ENCODE peak calls at places on chromosomes 11 and 22, in six cellular contexts. One of them, this sample, is unnamed.

GRCh38 chr11:67311051-67311555 is 7.8 kb downstream of the SSH3 start:
- DNase-seq in mesenchymal stem cell: no peak
- DNase-seq in IMR-90: no peak
- DNase-seq in mesendoderm: no peak
- DNase-seq in H9: no peak
- DNase-seq in H1: no peak
- DNase-seq in this sample: no peak

GRCh38 chr22:42462016-42462415 is 29.8 kb upstream of the NFAM1 start:
- DNase-seq in mesenchymal stem cell: no peak
- DNase-seq in IMR-90: no peak
- DNase-seq in mesendoderm: peak; percentile 83
- DNase-seq in H9: no peak
- DNase-seq in H1: no peak
- DNase-seq in this sample: no peak

GRCh38 chr11:62544521-62545436 is 1.8 kb downstream of the AHNAK start:
- DNase-seq in mesenchymal stem cell: peak; percentile 40
- DNase-seq in IMR-90: no peak
- DNase-seq in mesendoderm: no peak
- DNase-seq in H9: no peak
- DNase-seq in H1: no peak
- DNase-seq in this sample: no peak

GRCh38 chr11:132099692-132100091 is 729.3 kb downstream of the NTM start:
- DNase-seq in mesenchymal stem cell: no peak
- DNase-seq in IMR-90: no peak
- DNase-seq in mesendoderm: peak; percentile 59
- DNase-seq in H9: peak; percentile 59
- DNase-seq in H1: peak; percentile 81
- DNase-seq in this sample: peak; percentile 17

GRCh38 chr11:71410363-71410966 is 37.7 kb downstream of the DHCR7 start:
- DNase-seq in mesenchymal stem cell: no peak
- DNase-seq in IMR-90: no peak
- DNase-seq in mesendoderm: no peak
- DNase-seq in H9: no peak
- DNase-seq in H1: no peak
- DNase-seq in this sample: no peak

GRCh38 chr22:39173787-39174497 is 21.5 kb upstream of the CBX7 start:
- DNase-seq in mesenchymal stem cell: no peak
- DNase-seq in IMR-90: no peak
- DNase-seq in mesendoderm: peak; percentile 52
- DNase-seq in H9: no peak
- DNase-seq in H1: no peak
- DNase-seq in this sample: no peak

GRCh38 chr22:18078329-18079041 is 695 bp downstream of the PEX26 start:
- DNase-seq in mesenchymal stem cell: peak; percentile 49
- DNase-seq in IMR-90: peak; percentile 19
- DNase-seq in mesendoderm: peak; percentile 51
- DNase-seq in H9: peak; percentile 38
- DNase-seq in H1: peak; percentile 62
- DNase-seq in this sample: no peak

GRCh38 chr22:27298387-27299141 is 503.0 kb downstream of the MN1 start:
- DNase-seq in mesenchymal stem cell: no peak
- DNase-seq in IMR-90: no peak
- DNase-seq in mesendoderm: no peak
- DNase-seq in H9: no peak
- DNase-seq in H1: no peak
- DNase-seq in this sample: no peak

GRCh38 chr11:125489166-125489565 is 6.9 kb downstream of the FEZ1 start:
- DNase-seq in mesenchymal stem cell: no peak
- DNase-seq in IMR-90: no peak
- DNase-seq in mesendoderm: no peak
- DNase-seq in H9: no peak
- DNase-seq in H1: no peak
- DNase-seq in this sample: no peak

GRCh38 chr11:120566176-120566575 is 54.6 kb downstream of the GRIK4 start:
- DNase-seq in mesenchymal stem cell: no peak
- DNase-seq in IMR-90: peak; percentile 54
- DNase-seq in mesendoderm: peak; percentile 95
- DNase-seq in H9: peak; percentile 32
- DNase-seq in H1: no peak
- DNase-seq in this sample: no peak

GRCh38 chr11:32920570-32920969 is 28.0 kb downstream of the QSER1 start:
- DNase-seq in mesenchymal stem cell: no peak
- DNase-seq in IMR-90: no peak
- DNase-seq in mesendoderm: no peak
- DNase-seq in H9: no peak
- DNase-seq in H1: no peak
- DNase-seq in this sample: no peak

GRCh38 chr22:45804986-45805325 is 133.3 kb downstream of the ATXN10 start:
- DNase-seq in mesenchymal stem cell: peak; percentile 98
- DNase-seq in IMR-90: peak; percentile 98
- DNase-seq in mesendoderm: no peak
- DNase-seq in H9: no peak
- DNase-seq in H1: no peak
- DNase-seq in this sample: no peak
- H2BK15ac ChIP-seq in mesenchymal stem cell: no peak overlapping the region
- H2BK15ac ChIP-seq in IMR-90: no peak overlapping the region
- H2BK15ac ChIP-seq in mesendoderm: no peak overlapping the region
- H2BK15ac ChIP-seq in H9: no peak overlapping the region
- H2BK15ac ChIP-seq in H1: no peak overlapping the region
- H2BK15ac ChIP-seq in this sample: no peak overlapping the region

GRCh38 chr11:129386795-129387390 is 11.2 kb downstream of the BARX2 start:
- DNase-seq in mesenchymal stem cell: no peak
- DNase-seq in IMR-90: no peak
- DNase-seq in mesendoderm: no peak
- DNase-seq in H9: no peak
- DNase-seq in H1: no peak
- DNase-seq in this sample: no peak
- H3K27ac ChIP-seq in mesenchymal stem cell: no peak overlapping the region
- H3K27ac ChIP-seq in IMR-90: no peak overlapping the region
- H3K27ac ChIP-seq in mesendoderm: no peak overlapping the region
- H3K27ac ChIP-seq in H9: no peak overlapping the region
- H3K27ac ChIP-seq in H1: no peak overlapping the region
- H3K27ac ChIP-seq in this sample: no peak overlapping the region

DNA sequence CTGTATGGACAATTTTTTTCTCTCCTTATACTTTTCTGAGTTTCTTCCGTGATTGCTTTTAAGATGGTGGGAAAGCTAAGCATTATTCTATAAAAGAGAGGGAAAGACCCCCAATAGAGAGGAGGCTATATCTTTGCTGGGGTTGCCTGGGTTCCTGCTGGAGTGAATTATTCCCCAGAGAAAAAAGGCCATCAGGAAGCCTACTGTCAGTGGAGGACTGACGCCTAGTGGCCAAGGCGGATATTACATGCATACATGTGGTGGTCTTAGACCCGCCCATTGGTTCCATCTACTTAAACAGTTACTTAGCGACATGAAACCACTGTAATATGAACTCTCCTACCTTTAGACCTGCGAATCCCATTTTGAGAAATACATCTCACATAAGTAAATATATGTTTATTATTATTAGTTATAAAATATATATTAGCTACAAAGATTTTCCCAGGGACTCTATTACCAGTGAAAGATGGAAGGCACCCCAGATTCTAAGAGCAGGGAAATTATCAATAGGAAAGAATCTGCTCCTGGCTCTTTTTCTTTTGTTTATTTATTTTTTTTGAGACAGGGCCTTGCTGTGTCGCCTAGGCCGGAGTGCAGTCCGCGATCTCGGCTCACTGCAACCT is 15.7 kb upstream of the PGA3 start:
- DNase-seq in mesenchymal stem cell: peak; percentile 81
- DNase-seq in IMR-90: peak; percentile 77
- DNase-seq in mesendoderm: peak; percentile 80
- DNase-seq in H9: peak; percentile 77
- DNase-seq in H1: peak; percentile 90
- DNase-seq in this sample: peak; percentile 84
- H2BK15ac ChIP-seq in mesenchymal stem cell: no peak overlapping the region
- H2BK15ac ChIP-seq in IMR-90: no peak overlapping the region
- H2BK15ac ChIP-seq in mesendoderm: no peak overlapping the region
- H2BK15ac ChIP-seq in H9: no peak overlapping the region
- H2BK15ac ChIP-seq in H1: no peak overlapping the region
- H2BK15ac ChIP-seq in this sample: no peak overlapping the region

DNA sequence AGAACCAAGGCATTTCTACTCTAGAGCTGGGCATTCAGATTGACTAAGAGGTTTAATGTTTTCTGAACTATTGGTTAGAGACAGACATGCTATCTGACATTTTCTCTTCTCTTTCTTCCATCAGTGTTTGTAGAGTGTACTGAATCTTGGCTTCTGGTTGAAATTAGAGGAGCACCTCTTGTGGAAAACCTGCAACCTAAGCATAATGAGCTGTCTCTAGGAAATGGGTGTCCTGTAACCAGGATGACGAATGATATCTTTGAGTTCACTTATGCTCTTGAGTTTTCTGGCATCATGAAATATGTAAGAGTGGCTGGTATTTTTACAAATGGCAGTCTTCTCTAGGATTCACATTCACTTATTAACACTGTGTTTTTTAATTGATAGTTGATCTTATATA is 19.4 kb downstream of the OOSP4A start:
- DNase-seq in mesenchymal stem cell: no peak
- DNase-seq in IMR-90: no peak
- DNase-seq in mesendoderm: no peak
- DNase-seq in H9: no peak
- DNase-seq in H1: no peak
- DNase-seq in this sample: no peak
- H3K27ac ChIP-seq in mesenchymal stem cell: no peak overlapping the region
- H3K27ac ChIP-seq in IMR-90: no peak overlapping the region
- H3K27ac ChIP-seq in mesendoderm: no peak overlapping the region
- H3K27ac ChIP-seq in H9: no peak overlapping the region
- H3K27ac ChIP-seq in H1: no peak overlapping the region
- H3K27ac ChIP-seq in this sample: no peak overlapping the region

GRCh38 chr22:44312766-44313165 is at the start of gene SHISAL1:
- DNase-seq in mesenchymal stem cell: peak; percentile 53
- DNase-seq in IMR-90: peak; percentile 22
- DNase-seq in mesendoderm: no peak
- DNase-seq in H9: no peak
- DNase-seq in H1: no peak
- DNase-seq in this sample: no peak
- H2BK15ac ChIP-seq in mesenchymal stem cell: no peak within 1 kb of the TSS
- H2BK15ac ChIP-seq in IMR-90: no peak within 1 kb of the TSS
- H2BK15ac ChIP-seq in mesendoderm: no peak within 1 kb of the TSS
- H2BK15ac ChIP-seq in H9: no peak within 1 kb of the TSS
- H2BK15ac ChIP-seq in H1: no peak within 1 kb of the TSS
- H2BK15ac ChIP-seq in this sample: peak within 1 kb of the TSS; percentile 56

GRCh38 chr22:46581580-46582244 is 38.5 kb upstream of the GRAMD4 start:
- DNase-seq in mesenchymal stem cell: no peak
- DNase-seq in IMR-90: no peak
- DNase-seq in mesendoderm: no peak
- DNase-seq in H9: peak; percentile 19
- DNase-seq in H1: no peak
- DNase-seq in this sample: no peak

GRCh38 chr22:46579751-46580449 is 40.3 kb upstream of the GRAMD4 start:
- DNase-seq in mesenchymal stem cell: no peak
- DNase-seq in IMR-90: no peak
- DNase-seq in mesendoderm: no peak
- DNase-seq in H9: peak; percentile 22
- DNase-seq in H1: no peak
- DNase-seq in this sample: no peak

GRCh38 chr22:46582281-46582811 is 37.8 kb upstream of the GRAMD4 start:
- DNase-seq in mesenchymal stem cell: no peak
- DNase-seq in IMR-90: no peak
- DNase-seq in mesendoderm: no peak
- DNase-seq in H9: peak; percentile 23
- DNase-seq in H1: no peak
- DNase-seq in this sample: no peak

GRCh38 chr22:46578824-46579561 is 41.2 kb upstream of the GRAMD4 start:
- DNase-seq in mesenchymal stem cell: peak; percentile 45
- DNase-seq in IMR-90: peak; percentile 40
- DNase-seq in mesendoderm: no peak
- DNase-seq in H9: peak; percentile 31
- DNase-seq in H1: no peak
- DNase-seq in this sample: no peak

DNA sequence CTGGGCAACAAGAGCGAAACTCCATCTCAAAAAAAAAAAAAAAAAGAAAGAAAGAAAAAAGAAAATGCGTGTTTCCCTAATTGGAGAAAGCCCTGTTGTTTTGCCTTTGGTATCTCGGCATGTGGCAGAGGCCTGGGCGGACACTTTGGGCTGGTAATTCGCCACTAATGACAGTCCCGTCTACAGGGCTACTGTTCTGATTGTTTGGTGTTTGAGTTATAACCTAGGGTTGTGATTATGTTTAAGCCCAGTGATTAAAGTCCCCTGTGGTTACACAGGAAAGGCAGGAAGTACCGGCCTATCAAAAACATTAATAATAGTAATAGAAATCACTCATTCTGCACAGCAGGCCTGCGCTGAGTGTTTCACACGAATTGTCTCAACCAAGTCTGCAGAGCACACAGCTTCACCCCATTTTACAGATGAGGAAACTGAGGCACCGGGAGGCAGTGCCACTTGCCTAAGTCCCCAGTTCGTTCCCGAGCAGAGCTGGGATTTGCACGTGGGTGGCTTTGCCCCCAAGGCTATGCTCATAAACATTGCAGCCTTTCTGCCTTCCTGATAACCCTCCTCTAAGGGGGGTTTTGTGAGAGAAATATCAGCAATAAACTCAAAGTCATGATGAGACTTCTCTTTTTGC is 39.1 kb upstream of the GRAMD4 start:
- DNase-seq in mesenchymal stem cell: no peak
- DNase-seq in IMR-90: no peak
- DNase-seq in mesendoderm: no peak
- DNase-seq in H9: no peak
- DNase-seq in H1: no peak
- DNase-seq in this sample: no peak
- H3K27ac ChIP-seq in mesenchymal stem cell: no peak overlapping the region
- H3K27ac ChIP-seq in IMR-90: no peak overlapping the region
- H3K27ac ChIP-seq in mesendoderm: no peak overlapping the region
- H3K27ac ChIP-seq in H9: no peak overlapping the region
- H3K27ac ChIP-seq in H1: no peak overlapping the region
- H3K27ac ChIP-seq in this sample: no peak overlapping the region

This sample was measured in neuronal stem cell.